ENCODE peak calls at places on chromosomes 4 and X, in nine cellular contexts. N is NCI-H1092; H is H7; U is RKO; V is CD8-positive, alpha-beta memory T cell; C is naive thymus-derived CD8-positive, alpha-beta T cell; E is DMS79; F is A549; R is Calu3. D is an unnamed sample.

GRCh38 chr4:78297075-78297815 is 240.1 kb downstream of the FRAS1 start:
- DNase-seq in R (no peak), U (no peak), N (no peak), C (no peak), V (no peak), E (no peak), H (no peak), F (no peak), D (no peak)

GRCh38 chr4:63232058-63232457 is 1177.2 kb downstream of the TECRL start:
- DNase-seq in R (no peak), N (no peak), U (no peak), H (no peak), F (no peak), E (no peak), C (no peak), V (no peak), D (no peak)

GRCh38 chr4:95158626-95159025 is 390.1 kb downstream of the UNC5C start:
- DNase-seq in E (no peak), H (no peak), V (no peak), U (no peak), C (no peak), N (no peak), F (no peak), R (no peak), D (no peak)

GRCh38 chr4:11428701-11429571 is at the start of gene HS3ST1:
- DNase-seq in V (peak; percentile 22), N (peak; percentile 39), U (no peak), E (no peak), H (peak; percentile 94), R (peak; percentile 95), C (no peak), F (peak; percentile 78), D (peak; percentile 10)

GRCh38 chr4:83639849-83640493 is 104.1 kb downstream of the GPAT3 start:
- DNase-seq in R (peak; percentile 63), N (peak; percentile 19), F (peak; percentile 73), E (peak; percentile 9), C (peak; percentile 54), V (peak; percentile 52), H (peak; percentile 52), U (peak; percentile 80), D (peak; percentile 68)

GRCh38 chrX:30887721-30888120 is 1.3 kb downstream of the TAB3 start:
- DNase-seq in C (no peak), R (no peak), F (no peak), N (no peak), E (no peak), V (no peak), U (no peak), H (no peak), D (no peak)

GRCh38 chrX:28787206-28787605 is 200.0 kb downstream of the IL1RAPL1 start:
- DNase-seq in V (no peak), C (no peak), E (no peak), R (peak; percentile 0), H (no peak), N (no peak), F (peak; percentile 10), U (peak; percentile 51), D (no peak)

GRCh38 chrX:109732319-109732779 is 708 bp downstream of the ACSL4 start:
- DNase-seq in V (peak; percentile 22), N (no peak), U (peak; percentile 81), E (no peak), C (peak; percentile 22), F (peak; percentile 7), H (no peak), R (no peak), D (no peak)

GRCh38 chrX:150036641-150037040 is 98.3 kb upstream of the EOLA2 start:
- DNase-seq in U (no peak), E (no peak), F (no peak), V (no peak), C (no peak), N (no peak), R (no peak), H (no peak), D (no peak)

GRCh38 chrX:15391850-15392249 is 7.6 kb upstream of the VEGFD start:
- DNase-seq in R (no peak), N (no peak), E (no peak), U (no peak), V (no peak), H (peak; percentile 28), F (no peak), C (no peak), D (no peak)

GRCh38 chr4:112327950-112328349 is 30.8 kb downstream of the ALPK1 start:
- DNase-seq in C (no peak), R (no peak), E (no peak), H (peak; percentile 30), U (peak; percentile 73), F (peak; percentile 27), V (peak; percentile 28), N (peak; percentile 58), D (peak; percentile 57)

GRCh38 chr4:103375278-103375677 is 177.1 kb upstream of the CENPE start:
- DNase-seq in C (no peak), U (peak; percentile 35), R (no peak), E (no peak), F (no peak), V (no peak), N (no peak), H (no peak), D (no peak)

GRCh38 chr4:10746371-10747143 is 62.0 kb upstream of the CLNK start:
- DNase-seq in U (no peak), H (no peak), C (no peak), V (no peak), E (no peak), N (no peak), F (no peak), R (no peak), D (no peak)

GRCh38 chrX:24934279-24934678 is 81.5 kb downstream of the ARX start:
- DNase-seq in E (no peak), C (no peak), H (no peak), N (no peak), R (no peak), U (no peak), V (no peak), F (no peak), D (no peak)

GRCh38 chr4:158667651-158668198 is 4.0 kb downstream of the C4orf46 start:
- DNase-seq in R (peak; percentile 41), N (no peak), V (peak; percentile 2), C (peak; percentile 23), U (peak; percentile 28), H (peak; percentile 68), E (no peak), F (peak; percentile 53), D (no peak)

GRCh38 chr4:17376205-17376604 is 135.7 kb downstream of the QDPR start:
- DNase-seq in R (no peak), V (no peak), C (no peak), F (no peak), H (no peak), E (no peak), N (no peak), U (no peak), D (no peak)

GRCh38 chr4:122224348-122224747 is 72.2 kb downstream of the BLTP1 start:
- DNase-seq in N (no peak), U (no peak), F (peak; percentile 14), H (peak; percentile 16), E (no peak), C (no peak), R (no peak), V (no peak), D (no peak)

GRCh38 chrX:39953027-39953426 is 144.7 kb downstream of the BCOR start:
- DNase-seq in N (no peak), R (no peak), V (no peak), E (no peak), C (no peak), F (no peak), U (no peak), H (no peak), D (no peak)

GRCh38 chrX:31036895-31037294 is 34.9 kb downstream of the FTHL17 start:
- DNase-seq in N (peak; percentile 19), F (peak; percentile 31), E (no peak), R (peak; percentile 45), U (peak; percentile 72), V (no peak), H (peak; percentile 48), C (no peak), D (no peak)

GRCh38 chr4:30720656-30721352 is 635 bp downstream of the PCDH7 start:
- DNase-seq in E (no peak), H (peak; percentile 66), R (peak; percentile 12), N (peak; percentile 20), V (no peak), F (peak; percentile 7), U (no peak), C (no peak), D (no peak)

GRCh38 chr4:158913766-158914165 is 144.9 kb downstream of the FNIP2 start:
- DNase-seq in H (no peak), R (no peak), N (no peak), C (no peak), U (no peak), V (no peak), F (no peak), E (no peak), D (no peak)

GRCh38 chr4:75081561-75081960 is 148.6 kb downstream of the PARM1 start:
- DNase-seq in C (no peak), F (no peak), U (no peak), R (no peak), E (no peak), H (no peak), N (no peak), V (no peak), D (no peak)

GRCh38 chr4:5827108-5828004 is 65.5 kb downstream of the CRMP1 start:
- DNase-seq in U (no peak), V (no peak), E (no peak), H (no peak), N (no peak), C (no peak), R (no peak), F (no peak), D (no peak)

GRCh38 chr4:67558493-67558892 is at the start of gene STAP1:
- DNase-seq in C (no peak), U (no peak), F (no peak), N (no peak), R (no peak), H (no peak), V (peak; percentile 47), E (no peak), D (no peak)

GRCh38 chrX:1496076-1496475 is 40.9 kb downstream of the P2RY8 start:
- DNase-seq in R (no peak), C (no peak), H (no peak), E (no peak), F (no peak), U (no peak), V (no peak), N (no peak), D (no peak)

GRCh38 chr4:1799364-1799996 is 6.4 kb downstream of the FGFR3 start:
- DNase-seq in R (no peak), C (no peak), V (no peak), F (no peak), U (no peak), N (no peak), H (no peak), E (no peak), D (no peak)

GRCh38 chr4:176137626-176138025 is 57.8 kb downstream of the SPATA4 start:
- DNase-seq in V (no peak), F (peak; percentile 0), U (peak; percentile 56), H (no peak), E (no peak), R (no peak), C (no peak), N (no peak), D (no peak)

GRCh38 chrX:23012162-23012561 is 12.4 kb downstream of the DDX53 start:
- DNase-seq in F (no peak), U (no peak), C (no peak), H (no peak), R (no peak), V (no peak), E (no peak), N (no peak), D (no peak)

GRCh38 chr4:3371581-3372001 is 70.2 kb upstream of the HGFAC start:
- DNase-seq in U (no peak), N (no peak), C (no peak), R (no peak), F (no peak), H (peak; percentile 83), E (no peak), V (no peak), D (no peak)

D was measured in NCI-H446.